ENCODE peak calls at places on chromosome 1, in eight cellular contexts. R, I, C, U, E, F, Y and B are unnamed samples. For H3K4me1, the result is how much of the 10 kb centered on the place peaks cover.

GRCh38 chr1:175209493-175209921 is 16.9 kb upstream of the KIAA0040 start:
- DNase-seq in R (no peak), I (no peak), C (no peak), U (no peak), E (no peak), F (no peak), Y (no peak), B (no peak)

GRCh38 chr1:50279622-50280320 is 143.5 kb downstream of the DMRTA2 start:
- DNase-seq in R (peak), I (peak), C (no peak), U (no peak), E (no peak), F (no peak), Y (no peak), B (no peak)

GRCh38 chr1:234611799-234612351 is 1.9 kb upstream of the IRF2BP2 start:
- DNase-seq in R (no peak), I (no peak), C (peak), U (no peak), E (peak), F (peak), Y (peak), B (peak)

GRCh38 chr1:225999912-226000337 is 782 bp upstream of the SDE2 start:
- DNase-seq in R (peak), I (peak), C (no peak), U (peak), E (no peak), F (no peak), Y (no peak), B (no peak)

GRCh38 chr1:216805233-216805632 is 82.0 kb upstream of the ESRRG start:
- DNase-seq in R (no peak), I (no peak), C (no peak), U (no peak), E (no peak), F (no peak), Y (no peak), B (no peak)

GRCh38 chr1:7299329-7299799 is 471.7 kb upstream of the VAMP3 start:
- DNase-seq in R (peak), I (no peak), C (peak), U (no peak), E (peak), F (no peak), Y (peak), B (peak)

GRCh38 chr1:31362032-31362431 is 10.8 kb downstream of the FABP3 start:
- DNase-seq in R (no peak), I (no peak), C (no peak), U (no peak), E (no peak), F (no peak), Y (no peak), B (no peak)

GRCh38 chr1:109630081-109630880 is 10.6 kb downstream of the AMPD2 start:
- DNase-seq in R (no peak), I (peak), C (no peak), U (no peak), E (no peak), F (no peak), Y (no peak), B (no peak)

GRCh38 chr1:92969517-92969916 is 8.3 kb upstream of the DIPK1A start:
- DNase-seq in R (no peak), I (no peak), C (no peak), U (no peak), E (no peak), F (no peak), Y (no peak), B (no peak)

GRCh38 chr1:39089811-39090519 is 63.8 kb downstream of the NDUFS5 start:
- DNase-seq in R (no peak), I (no peak), C (no peak), U (no peak), E (no peak), F (no peak), Y (no peak), B (no peak)

GRCh38 chr1:81666586-81666985 is 134.1 kb upstream of the ADGRL2 start:
- DNase-seq in R (no peak), I (no peak), C (no peak), U (no peak), E (no peak), F (no peak), Y (no peak), B (no peak)

GRCh38 chr1:81664341-81664740 is 136.4 kb upstream of the ADGRL2 start:
- DNase-seq in R (no peak), I (no peak), C (no peak), U (no peak), E (no peak), F (no peak), Y (no peak), B (no peak)

GRCh38 chr1:81660286-81660685 is 140.4 kb upstream of the ADGRL2 start:
- DNase-seq in R (no peak), I (no peak), C (no peak), U (no peak), E (no peak), F (no peak), Y (no peak), B (no peak)

DNA sequence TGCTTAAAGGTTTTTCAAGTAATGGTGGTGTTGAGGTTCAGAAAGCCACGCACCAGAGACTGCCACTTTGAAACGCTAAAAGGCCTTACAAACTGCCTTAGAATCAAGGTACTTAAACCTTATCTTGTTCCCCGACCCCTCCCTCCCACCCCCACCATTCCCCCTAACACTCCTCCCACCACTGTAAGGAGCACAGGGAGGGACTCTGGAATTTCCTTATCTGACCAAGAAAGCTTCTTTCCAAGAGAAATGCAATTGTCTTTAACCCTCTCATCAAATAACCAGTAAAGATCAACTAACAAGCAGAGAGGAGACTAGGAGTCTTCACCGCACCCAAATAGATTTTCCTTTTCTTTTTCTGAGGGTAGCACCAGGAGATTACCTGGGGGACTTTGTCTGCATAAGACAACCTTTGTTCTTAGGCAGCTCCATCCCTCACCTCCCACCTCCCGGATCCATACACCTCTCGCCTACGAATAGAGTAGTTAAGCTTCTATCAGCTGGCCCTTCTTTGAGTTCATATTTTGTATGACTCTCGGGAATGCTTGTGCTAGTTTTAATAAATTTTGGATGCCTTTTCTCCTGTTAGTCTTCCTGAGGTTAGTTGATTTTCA is 137.7 kb upstream of the ADGRL2 start:
- DNase-seq in R (no peak), I (no peak), C (no peak), U (no peak), E (no peak), F (no peak), Y (no peak), B (no peak)
- TF ChIP-seq POLR2AphosphoS5 in R (no peak), I (no peak), C (no peak), U (no peak), E (no peak), F (no peak), Y (no peak), B (no peak)

GRCh38 chr1:145960468-145961108 is 2.8 kb upstream of the LIX1L start:
- DNase-seq in R (peak), I (no peak), C (peak), U (no peak), E (peak), F (peak), Y (peak), B (peak)
- H3K4me1 ChIP-seq in R (half or more), I (under half), C (under half), U (under half), E (under half), F (half or more), Y (under half), B (under half)

GRCh38 chr1:4624801-4625200 is 29.6 kb upstream of the AJAP1 start:
- DNase-seq in R (no peak), I (no peak), C (no peak), U (no peak), E (peak), F (peak), Y (no peak), B (no peak)

GRCh38 chr1:4624141-4624715 is 30.2 kb upstream of the AJAP1 start:
- DNase-seq in R (no peak), I (no peak), C (no peak), U (no peak), E (peak), F (peak), Y (no peak), B (no peak)

GRCh38 chr1:4626061-4626460 is 28.3 kb upstream of the AJAP1 start:
- DNase-seq in R (no peak), I (no peak), C (no peak), U (no peak), E (peak), F (peak), Y (no peak), B (no peak)

GRCh38 chr1:4621646-4622045 is 32.8 kb upstream of the AJAP1 start:
- DNase-seq in R (no peak), I (no peak), C (no peak), U (no peak), E (peak), F (no peak), Y (no peak), B (no peak)

DNA sequence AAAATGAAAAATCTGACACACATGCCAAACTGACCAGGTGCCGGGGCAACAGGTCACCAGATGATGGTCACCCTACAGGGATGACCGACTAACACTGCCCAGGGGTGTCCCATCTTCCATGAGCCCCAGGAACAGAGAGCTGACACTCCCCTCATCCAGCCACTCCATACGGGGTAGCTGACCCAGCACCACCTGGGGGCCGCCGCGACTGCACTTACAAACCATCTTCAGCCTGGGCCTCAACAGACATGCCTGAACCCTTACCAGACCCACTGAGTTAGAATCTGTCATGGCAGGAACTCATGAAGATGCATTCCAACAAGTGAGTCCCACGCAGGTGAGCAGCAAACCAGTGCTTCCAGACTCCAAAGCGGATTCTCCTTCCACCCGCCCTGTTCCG is 31.6 kb upstream of the AJAP1 start:
- DNase-seq in R (no peak), I (no peak), C (no peak), U (no peak), E (peak), F (peak), Y (no peak), B (no peak)
- TF ChIP-seq POLR2A in R (no peak), I (no peak), C (no peak), U (no peak), E (no peak), F (no peak), Y (no peak), B (no peak)

GRCh38 chr1:8875216-8875861 is 3.1 kb downstream of the ENO1 start:
- DNase-seq in R (peak), I (no peak), C (no peak), U (no peak), E (no peak), F (no peak), Y (no peak), B (no peak)
- TF ChIP-seq POLR2AphosphoS5 in R (peak), I (peak), C (no peak), U (peak), E (no peak), F (no peak), Y (no peak), B (no peak)

GRCh38 chr1:2388004-2388913 is 3.1 kb downstream of the MORN1 start:
- DNase-seq in R (no peak), I (no peak), C (no peak), U (no peak), E (peak), F (peak), Y (no peak), B (no peak)
- H3K4me1 ChIP-seq in R (under half), I (under half), C (under half), U (under half), E (under half), F (under half), Y (under half), B (under half)

GRCh38 chr1:168178638-168179410 is at the start of gene TIPRL:
- DNase-seq in R (peak), I (peak), C (peak), U (peak), E (peak), F (peak), Y (peak), B (peak)
- TF ChIP-seq POLR2A in R (peak), I (peak), C (no peak), U (peak), E (peak), F (no peak), Y (peak), B (peak)

DNA sequence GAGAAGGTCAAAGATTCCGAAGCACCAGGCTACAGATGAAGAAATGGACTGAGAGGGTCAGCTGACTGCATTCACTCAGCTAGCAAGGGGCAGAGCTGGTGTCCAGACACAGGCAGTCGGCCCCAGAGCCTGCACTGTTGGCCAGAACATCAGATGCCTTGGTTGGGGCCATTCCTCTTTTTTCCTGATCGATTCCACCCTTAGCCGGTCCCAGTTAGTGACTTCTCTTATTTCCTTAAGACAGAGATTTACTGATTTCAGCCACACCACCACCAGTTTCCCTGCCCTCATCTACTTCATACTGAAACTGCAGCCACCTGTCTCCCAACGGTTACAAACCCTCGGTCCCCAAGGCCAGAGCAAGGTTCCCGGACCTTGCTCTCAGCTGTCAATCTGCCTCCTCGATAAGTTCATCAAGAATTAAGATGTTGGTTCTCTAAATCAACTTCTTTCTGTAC is 11.5 kb downstream of the CD58 start:
- DNase-seq in R (no peak), I (no peak), C (no peak), U (no peak), E (no peak), F (no peak), Y (no peak), B (no peak)
- TF ChIP-seq POLR2AphosphoS5 in R (no peak), I (no peak), C (no peak), U (peak), E (no peak), F (no peak), Y (no peak), B (no peak)

DNA sequence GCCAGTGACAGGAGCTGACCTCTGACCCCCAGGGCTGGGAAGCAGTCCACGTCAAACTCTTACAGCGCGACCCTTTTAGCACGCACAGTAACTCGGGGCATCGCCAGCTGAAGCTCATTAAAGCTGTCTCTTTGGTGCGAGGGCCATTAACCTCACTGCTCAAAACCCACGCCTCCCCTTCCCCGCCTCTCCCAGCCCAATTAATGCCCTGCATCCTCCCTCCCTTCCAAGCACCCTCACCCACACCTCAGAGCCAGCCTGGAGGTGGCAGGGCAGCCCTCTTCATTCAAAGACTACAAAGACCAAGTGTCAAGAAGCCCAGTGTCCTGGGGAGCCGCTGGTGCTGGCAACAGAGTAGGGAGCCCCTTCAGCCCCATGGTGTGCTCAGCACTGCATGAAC is 31.8 kb downstream of the DMAP1 start:
- DNase-seq in R (no peak), I (no peak), C (no peak), U (no peak), E (no peak), F (no peak), Y (no peak), B (no peak)
- H3K4me1 ChIP-seq in R (under half), I (under half), C (under half), U (under half), E (under half), F (under half), Y (under half), B (under half)